ENCODE peak calls at places on chromosomes 12 and 14, in seven cellular contexts. Y is Caco-2, Q is esophagus squamous epithelium, D is IMR-90, L is left ventricle myocardium inferior, M is suprapubic skin, Z is adipocyte. G is an unnamed sample. For H3K4me1 and H3K27me3, the result is how much of the 10 kb centered on the place peaks cover.

GRCh38 chr14:23443881-23444280 is 8.4 kb upstream of the MYH7 start:
- DNase-seq in Z (no peak), L (no peak), D (no peak), M (no peak), Q (no peak), Y (no peak), G (no peak)

GRCh38 chr14:81868172-81868571 is 334.5 kb upstream of the SEL1L start:
- DNase-seq in Z (no peak), Q (no peak), L (no peak), D (no peak), Y (peak), M (no peak), G (no peak)

GRCh38 chr14:23557521-23557920 is 1.4 kb downstream of the THTPA start:
- DNase-seq in Q (no peak), M (no peak), Y (no peak), Z (no peak), L (no peak), D (no peak), G (no peak)

GRCh38 chr14:100468557-100468956 is 118.7 kb downstream of the BEGAIN start:
- DNase-seq in D (no peak), Q (no peak), M (no peak), L (no peak), Z (no peak), Y (no peak), G (no peak)

GRCh38 chr12:5780536-5780935 is 164.5 kb downstream of the ANO2 start:
- DNase-seq in Y (no peak), M (no peak), Z (no peak), L (no peak), D (no peak), Q (no peak), G (no peak)

GRCh38 chr12:70732287-70732686 is 95.1 kb upstream of the PTPRB start:
- DNase-seq in Y (no peak), Z (no peak), Q (no peak), D (no peak), M (no peak), L (no peak), G (no peak)

GRCh38 chr12:117134059-117134458 is 34.8 kb upstream of the TESC start:
- DNase-seq in Z (peak), L (no peak), M (no peak), Y (no peak), Q (no peak), D (no peak), G (no peak)

GRCh38 chr12:86663691-86664090 is 407.5 kb upstream of the MGAT4C start:
- DNase-seq in D (no peak), Q (no peak), Y (no peak), Z (peak), M (no peak), L (no peak), G (no peak)

DNA sequence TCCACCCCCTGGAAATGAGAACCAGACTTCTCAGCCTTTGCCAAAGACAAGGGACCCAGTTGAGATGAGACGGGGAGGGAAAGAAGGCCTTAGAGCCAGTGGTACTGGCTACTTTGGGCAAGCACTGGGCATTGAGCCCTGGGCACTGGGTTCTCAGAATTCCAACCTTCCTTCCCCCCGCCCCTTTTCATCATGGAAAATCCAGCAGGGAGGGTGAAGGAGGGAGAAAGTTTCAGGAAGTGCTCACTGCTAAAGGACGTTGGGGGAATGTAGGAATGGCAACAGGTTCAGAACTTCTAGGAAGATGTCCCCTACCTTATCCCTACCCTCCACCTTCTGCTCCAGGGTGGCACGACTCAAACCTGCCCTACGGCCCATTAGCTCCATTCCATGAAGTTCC is 4.2 kb upstream of the TNS2 start:
- DNase-seq in Y (no peak), Q (no peak), M (no peak), Z (peak), D (no peak), L (no peak), G (no peak)
- H3K4me3 ChIP-seq in Y (peak), Q (peak), M (peak), Z (peak), D (no peak), L (peak), G (peak)

DNA sequence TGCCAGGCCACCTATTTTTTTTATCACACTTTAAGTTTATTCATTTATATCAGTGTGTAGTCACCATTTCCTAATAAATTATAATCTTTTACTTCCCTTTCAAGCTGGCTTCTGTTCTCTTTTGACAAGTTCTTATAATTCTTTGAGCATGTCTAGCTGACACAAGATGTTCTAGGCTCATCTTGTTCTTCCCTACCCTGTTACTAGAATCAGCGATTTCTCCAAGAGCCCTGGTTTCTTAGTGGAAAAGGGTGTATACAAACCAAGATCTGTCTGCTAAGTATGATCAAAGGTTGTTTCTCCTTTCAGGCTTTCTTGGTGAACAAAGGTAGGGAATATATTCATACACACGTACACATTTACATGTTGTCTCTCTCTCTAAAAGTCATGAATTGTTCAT is 51.0 kb downstream of the FGD4 start:
- DNase-seq in Y (no peak), M (no peak), L (no peak), Z (no peak), Q (no peak), D (no peak), G (no peak)
- H3K4me1 ChIP-seq in Y (half or more), M (under half), L (half or more), Z (under half), Q (under half), D (under half), G (half or more)

GRCh38 chr12:120643574-120643973 is 3.1 kb downstream of the CABP1 start:
- DNase-seq in D (no peak), Y (no peak), M (no peak), Z (no peak), L (no peak), Q (no peak), G (no peak)

GRCh38 chr12:120642806-120643205 is 2.4 kb downstream of the CABP1 start:
- DNase-seq in Y (no peak), Z (no peak), Q (no peak), L (no peak), M (no peak), D (peak), G (no peak)

GRCh38 chr12:120642086-120642485 is 1.7 kb downstream of the CABP1 start:
- DNase-seq in M (no peak), Q (no peak), Z (no peak), D (no peak), L (no peak), Y (no peak), G (no peak)

GRCh38 chr12:120639771-120640721 is at the start of gene CABP1:
- DNase-seq in M (no peak), Y (peak), Z (peak), Q (no peak), L (no peak), D (no peak), G (no peak)

DNA sequence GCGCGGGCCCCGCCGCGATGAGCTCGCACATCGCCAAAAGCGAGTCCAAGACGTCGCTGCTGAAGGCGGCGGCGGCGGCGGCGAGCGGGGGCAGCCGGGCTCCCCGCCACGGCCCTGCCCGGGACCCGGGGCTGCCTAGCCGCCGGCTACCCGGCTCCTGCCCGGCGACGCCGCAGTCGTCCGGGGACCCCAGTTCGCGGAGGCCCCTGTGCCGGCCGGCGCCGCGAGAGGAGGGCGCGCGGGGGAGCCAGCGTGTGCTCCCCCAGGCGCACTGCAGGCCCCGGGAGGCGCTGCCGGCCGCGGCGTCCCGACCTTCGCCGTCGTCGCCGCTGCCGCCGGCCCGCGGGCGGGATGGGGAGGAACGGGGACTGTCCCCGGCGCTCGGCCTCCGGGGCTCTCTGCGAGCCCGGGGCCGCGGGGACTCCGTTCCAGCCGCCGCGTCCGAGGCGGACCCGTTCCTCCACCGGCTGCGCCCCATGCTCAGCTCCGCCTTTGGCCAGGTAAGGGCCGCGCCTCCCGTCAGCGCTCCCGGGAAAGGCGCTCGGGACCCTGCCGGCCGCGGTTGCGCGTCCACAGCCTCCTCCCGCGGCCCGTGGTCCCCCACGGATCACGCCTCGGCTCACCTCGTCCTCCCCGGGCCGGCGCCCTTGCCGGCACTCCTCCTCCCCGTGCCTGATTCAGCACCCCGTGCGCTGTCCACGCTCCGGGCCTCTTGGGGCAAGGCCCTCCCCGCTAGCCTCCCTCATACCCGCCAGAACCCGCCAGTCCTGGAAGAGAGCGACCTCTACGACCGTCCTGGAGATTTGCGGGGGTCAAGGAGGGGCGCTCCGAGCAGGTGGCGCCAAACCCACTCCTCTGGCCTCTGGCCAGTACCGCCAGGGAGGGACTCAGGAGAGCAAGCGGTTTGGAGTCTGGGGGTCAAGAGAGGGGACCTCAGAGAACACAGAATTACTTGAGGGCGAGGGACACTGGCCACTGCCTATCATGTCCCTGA is 711 bp downstream of the CABP1 start:
- DNase-seq in Q (no peak), Y (peak), L (peak), Z (peak), D (peak), M (no peak), G (peak)
- H3K27me3 ChIP-seq in Q (under half), Y (under half), L (half or more), Z (half or more), D (half or more), M (half or more), G (half or more)

GRCh38 chr14:75059642-75060041 is 4.2 kb downstream of the ACYP1 start:
- DNase-seq in L (no peak), Z (peak), Y (no peak), Q (no peak), D (peak), M (no peak), G (no peak)

GRCh38 chr14:75064205-75064567 is 362 bp upstream of the ACYP1 start:
- DNase-seq in Z (no peak), D (no peak), Q (no peak), M (no peak), Y (no peak), L (no peak), G (no peak)

GRCh38 chr14:75063491-75064204 is at the start of gene ACYP1:
- DNase-seq in Y (peak), Q (peak), L (peak), Z (peak), M (peak), D (peak), G (peak)

GRCh38 chr14:75060420-75060819 is 3.4 kb downstream of the ACYP1 start:
- DNase-seq in L (no peak), D (no peak), Y (no peak), Q (no peak), M (no peak), Z (no peak), G (no peak)

GRCh38 chr14:75063013-75063412 is 811 bp downstream of the ACYP1 start:
- DNase-seq in Q (no peak), Z (no peak), M (no peak), L (no peak), D (no peak), Y (no peak), G (no peak)
- H3K4me3 ChIP-seq in Q (peak), Z (peak), M (peak), L (peak), D (peak), Y (peak), G (peak)

DNA sequence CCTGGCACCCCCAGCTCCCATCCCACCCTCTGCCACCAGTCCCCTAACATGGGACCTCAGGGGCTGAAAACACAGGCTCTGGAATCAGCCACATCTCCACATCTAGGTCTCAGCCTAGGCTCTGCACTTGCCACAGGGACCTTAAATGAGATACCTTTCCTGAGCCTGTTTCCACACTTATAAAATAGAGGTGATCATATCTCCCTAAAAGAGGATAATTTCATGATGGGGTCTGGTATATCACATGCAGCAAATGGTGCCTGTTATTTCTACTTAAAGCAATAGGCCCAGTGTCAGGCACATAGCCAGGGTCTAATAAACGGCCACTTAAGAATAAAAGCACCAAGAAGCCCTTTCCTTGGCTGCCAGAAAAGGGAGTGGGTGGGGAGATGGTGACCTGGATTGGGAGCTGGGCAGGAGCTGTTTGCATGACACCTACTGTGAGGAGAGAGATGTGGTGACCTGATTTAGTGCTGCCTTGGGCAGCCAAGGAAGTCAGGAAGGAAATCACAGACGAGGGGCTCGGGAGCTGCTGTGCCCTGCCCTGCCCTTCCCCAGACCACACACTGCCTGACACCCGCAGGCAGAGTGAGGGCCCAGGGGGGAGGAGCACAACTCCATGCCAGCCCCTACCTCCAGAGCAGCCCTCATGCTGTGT is 71.2 kb downstream of the IRF2BPL start:
- DNase-seq in L (no peak), Y (no peak), D (no peak), Q (no peak), M (no peak), Z (no peak), G (no peak)
- H3K4me1 ChIP-seq in L (half or more), Y (under half), D (under half), Q (half or more), M (half or more), Z (half or more), G (half or more)

G was measured in heart right ventricle.